ENCODE peak calls at places on chromosomes 12 and 14, in six cellular contexts. One of them, this sample, is unnamed.

GRCh38 chr14:96027356-96028335 is 11.5 kb upstream of the C14orf132 start:
- DNase-seq in GM23248: no peak
- DNase-seq in cortex of kidney: no peak
- DNase-seq in substantia nigra: no peak
- DNase-seq in SK-N-SH: no peak
- DNase-seq in retina: no peak
- DNase-seq in this sample: no peak

GRCh38 chr12:89856431-89856830 is 147.8 kb upstream of the ATP2B1 start:
- DNase-seq in GM23248: peak; percentile 78
- DNase-seq in cortex of kidney: no peak
- DNase-seq in substantia nigra: no peak
- DNase-seq in SK-N-SH: no peak
- DNase-seq in retina: no peak
- DNase-seq in this sample: no peak

GRCh38 chr12:15754233-15754632 is 35.0 kb downstream of the EPS8 start:
- DNase-seq in GM23248: peak; percentile 62
- DNase-seq in cortex of kidney: no peak
- DNase-seq in substantia nigra: no peak
- DNase-seq in SK-N-SH: no peak
- DNase-seq in retina: no peak
- DNase-seq in this sample: no peak

GRCh38 chr14:93745603-93746273 is 42.5 kb downstream of the PRIMA1 start:
- DNase-seq in GM23248: no peak
- DNase-seq in cortex of kidney: no peak
- DNase-seq in substantia nigra: no peak
- DNase-seq in SK-N-SH: peak; percentile 77
- DNase-seq in retina: peak; percentile 37
- DNase-seq in this sample: no peak

GRCh38 chr12:50251619-50252300 is 31.6 kb downstream of the LIMA1 start:
- DNase-seq in GM23248: no peak
- DNase-seq in cortex of kidney: no peak
- DNase-seq in substantia nigra: no peak
- DNase-seq in SK-N-SH: no peak
- DNase-seq in retina: no peak
- DNase-seq in this sample: no peak

GRCh38 chr12:69266045-69266635 is 26.8 kb downstream of the CPSF6 start:
- DNase-seq in GM23248: peak; percentile 62
- DNase-seq in cortex of kidney: no peak
- DNase-seq in substantia nigra: no peak
- DNase-seq in SK-N-SH: no peak
- DNase-seq in retina: no peak
- DNase-seq in this sample: no peak

GRCh38 chr14:99749763-99750715 is 43.2 kb upstream of the EML1 start:
- DNase-seq in GM23248: peak; percentile 25
- DNase-seq in cortex of kidney: no peak
- DNase-seq in substantia nigra: no peak
- DNase-seq in SK-N-SH: peak; percentile 77
- DNase-seq in retina: no peak
- DNase-seq in this sample: no peak

GRCh38 chr12:116559080-116559329 is 176 bp upstream of the MAP1LC3B2 start:
- DNase-seq in GM23248: no peak
- DNase-seq in cortex of kidney: no peak
- DNase-seq in substantia nigra: no peak
- DNase-seq in SK-N-SH: no peak
- DNase-seq in retina: no peak
- DNase-seq in this sample: no peak

GRCh38 chr12:57456145-57456700 is 1.1 kb downstream of the INHBE start:
- DNase-seq in GM23248: peak; percentile 55
- DNase-seq in cortex of kidney: no peak
- DNase-seq in substantia nigra: no peak
- DNase-seq in SK-N-SH: no peak
- DNase-seq in retina: peak; percentile 68
- DNase-seq in this sample: peak; percentile 83

GRCh38 chr12:11896530-11896929 is 174.2 kb upstream of the BCL2L14 start:
- DNase-seq in GM23248: no peak
- DNase-seq in cortex of kidney: no peak
- DNase-seq in substantia nigra: no peak
- DNase-seq in SK-N-SH: peak; percentile 34
- DNase-seq in retina: no peak
- DNase-seq in this sample: peak; percentile 49

GRCh38 chr12:93376436-93377251 is 1.1 kb upstream of the NUDT4 start:
- DNase-seq in GM23248: peak; percentile 71
- DNase-seq in cortex of kidney: no peak
- DNase-seq in substantia nigra: peak; percentile 5
- DNase-seq in SK-N-SH: no peak
- DNase-seq in retina: peak; percentile 68
- DNase-seq in this sample: peak; percentile 57

GRCh38 chr14:64186231-64187129 is 107.7 kb downstream of the ESR2 start:
- DNase-seq in GM23248: no peak
- DNase-seq in cortex of kidney: no peak
- DNase-seq in substantia nigra: no peak
- DNase-seq in SK-N-SH: no peak
- DNase-seq in retina: peak; percentile 51
- DNase-seq in this sample: no peak

GRCh38 chr12:607541-608001 is 55.7 kb downstream of the NINJ2 start:
- DNase-seq in GM23248: no peak
- DNase-seq in cortex of kidney: no peak
- DNase-seq in substantia nigra: no peak
- DNase-seq in SK-N-SH: no peak
- DNase-seq in retina: no peak
- DNase-seq in this sample: no peak

GRCh38 chr14:92105845-92106094 is 612 bp downstream of the ATXN3 start:
- DNase-seq in GM23248: peak; percentile 77
- DNase-seq in cortex of kidney: no peak
- DNase-seq in substantia nigra: no peak
- DNase-seq in SK-N-SH: no peak
- DNase-seq in retina: no peak
- DNase-seq in this sample: no peak

GRCh38 chr14:78701246-78701645 is 531.1 kb downstream of the NRXN3 start:
- DNase-seq in GM23248: peak; percentile 66
- DNase-seq in cortex of kidney: no peak
- DNase-seq in substantia nigra: no peak
- DNase-seq in SK-N-SH: no peak
- DNase-seq in retina: no peak
- DNase-seq in this sample: no peak

GRCh38 chr12:124298685-124299410 is 4.0 kb downstream of the RFLNA start:
- DNase-seq in GM23248: no peak
- DNase-seq in cortex of kidney: no peak
- DNase-seq in substantia nigra: no peak
- DNase-seq in SK-N-SH: no peak
- DNase-seq in retina: no peak
- DNase-seq in this sample: no peak

GRCh38 chr14:70808402-70809237 is 693 bp downstream of the MAP3K9 start:
- DNase-seq in GM23248: peak; percentile 24
- DNase-seq in cortex of kidney: no peak
- DNase-seq in substantia nigra: no peak
- DNase-seq in SK-N-SH: peak; percentile 81
- DNase-seq in retina: peak; percentile 85
- DNase-seq in this sample: no peak

GRCh38 chr12:96548384-96548783 is 59.0 kb downstream of the CFAP54 start:
- DNase-seq in GM23248: no peak
- DNase-seq in cortex of kidney: no peak
- DNase-seq in substantia nigra: no peak
- DNase-seq in SK-N-SH: no peak
- DNase-seq in retina: no peak
- DNase-seq in this sample: no peak

GRCh38 chr12:125882141-125882540 is 816.9 kb downstream of the AACS start:
- DNase-seq in GM23248: no peak
- DNase-seq in cortex of kidney: no peak
- DNase-seq in substantia nigra: no peak
- DNase-seq in SK-N-SH: no peak
- DNase-seq in retina: peak; percentile 37
- DNase-seq in this sample: no peak

GRCh38 chr14:56660677-56661389 is 81.2 kb downstream of the TMEM260 start:
- DNase-seq in GM23248: no peak
- DNase-seq in cortex of kidney: no peak
- DNase-seq in substantia nigra: no peak
- DNase-seq in SK-N-SH: no peak
- DNase-seq in retina: no peak
- DNase-seq in this sample: peak; percentile 90

GRCh38 chr14:65101631-65102440 is 481 bp downstream of the MAX start:
- DNase-seq in GM23248: peak; percentile 41
- DNase-seq in cortex of kidney: no peak
- DNase-seq in substantia nigra: no peak
- DNase-seq in SK-N-SH: peak; percentile 57
- DNase-seq in retina: peak; percentile 65
- DNase-seq in this sample: no peak

GRCh38 chr14:54881761-54882401 is 20.7 kb downstream of the GCH1 start:
- DNase-seq in GM23248: peak; percentile 76
- DNase-seq in cortex of kidney: no peak
- DNase-seq in substantia nigra: no peak
- DNase-seq in SK-N-SH: no peak
- DNase-seq in retina: no peak
- DNase-seq in this sample: no peak

GRCh38 chr14:97491697-97492096 is 694.5 kb downstream of the VRK1 start:
- DNase-seq in GM23248: no peak
- DNase-seq in cortex of kidney: no peak
- DNase-seq in substantia nigra: no peak
- DNase-seq in SK-N-SH: no peak
- DNase-seq in retina: no peak
- DNase-seq in this sample: no peak

GRCh38 chr12:47621960-47622359 is 83.9 kb downstream of the RPAP3 start:
- DNase-seq in GM23248: no peak
- DNase-seq in cortex of kidney: no peak
- DNase-seq in substantia nigra: no peak
- DNase-seq in SK-N-SH: no peak
- DNase-seq in retina: no peak
- DNase-seq in this sample: no peak

GRCh38 chr12:43969882-43970281 is 134.0 kb downstream of the TMEM117 start:
- DNase-seq in GM23248: peak; percentile 67
- DNase-seq in cortex of kidney: no peak
- DNase-seq in substantia nigra: no peak
- DNase-seq in SK-N-SH: no peak
- DNase-seq in retina: no peak
- DNase-seq in this sample: no peak

GRCh38 chr14:51342226-51342625 is 102.2 kb downstream of the TMX1 start:
- DNase-seq in GM23248: peak; percentile 50
- DNase-seq in cortex of kidney: no peak
- DNase-seq in substantia nigra: no peak
- DNase-seq in SK-N-SH: no peak
- DNase-seq in retina: no peak
- DNase-seq in this sample: no peak